ENCODE peak calls at places on chromosome 11, in four cellular contexts. One of them, this sample, is unnamed.

GRCh38 chr11:128790200-128790599 is 76.9 kb downstream of the KCNJ1 start:
- DNase-seq in ovary: no peak
- DNase-seq in IMR-90: peak; percentile 70
- DNase-seq in tibial artery: no peak
- DNase-seq in this sample: no peak

GRCh38 chr11:57213282-57214086 is 23.6 kb downstream of the APLNR start:
- DNase-seq in tibial artery: no peak
- DNase-seq in IMR-90: peak; percentile 21
- DNase-seq in ovary: no peak
- DNase-seq in this sample: no peak

GRCh38 chr11:15969701-15970329 is 386.5 kb downstream of the SOX6 start:
- DNase-seq in tibial artery: no peak
- DNase-seq in IMR-90: peak; percentile 91
- DNase-seq in ovary: no peak
- DNase-seq in this sample: no peak

GRCh38 chr11:106021181-106021966 is 666 bp downstream of the MSANTD4 start:
- DNase-seq in tibial artery: no peak
- DNase-seq in IMR-90: peak; percentile 56
- DNase-seq in ovary: no peak
- DNase-seq in this sample: no peak

GRCh38 chr11:83663446-83663845 is 377.3 kb upstream of the CCDC90B start:
- DNase-seq in tibial artery: no peak
- DNase-seq in ovary: no peak
- DNase-seq in IMR-90: peak; percentile 5
- DNase-seq in this sample: no peak

GRCh38 chr11:76327223-76327622 is 53.7 kb downstream of the THAP12 start:
- DNase-seq in tibial artery: no peak
- DNase-seq in IMR-90: no peak
- DNase-seq in ovary: no peak
- DNase-seq in this sample: no peak

GRCh38 chr11:43270468-43270867 is 41.3 kb upstream of the API5 start:
- DNase-seq in tibial artery: no peak
- DNase-seq in IMR-90: no peak
- DNase-seq in ovary: no peak
- DNase-seq in this sample: no peak

GRCh38 chr11:124807660-124808270 is 7.6 kb upstream of the MSANTD2 start:
- DNase-seq in IMR-90: no peak
- DNase-seq in tibial artery: no peak
- DNase-seq in ovary: no peak
- DNase-seq in this sample: no peak

GRCh38 chr11:28833670-28834069 is 725.5 kb downstream of the METTL15 start:
- DNase-seq in IMR-90: peak; percentile 99
- DNase-seq in tibial artery: no peak
- DNase-seq in ovary: no peak
- DNase-seq in this sample: no peak

GRCh38 chr11:3128356-3129180 is 36.5 kb downstream of the OSBPL5 start:
- DNase-seq in IMR-90: no peak
- DNase-seq in ovary: no peak
- DNase-seq in tibial artery: no peak
- DNase-seq in this sample: peak; percentile 56

GRCh38 chr11:116033931-116034553 is 529.8 kb upstream of the CADM1 start:
- DNase-seq in ovary: no peak
- DNase-seq in IMR-90: no peak
- DNase-seq in tibial artery: no peak
- DNase-seq in this sample: no peak

GRCh38 chr11:114172055-114172861 is 112.7 kb downstream of the ZBTB16 start:
- DNase-seq in tibial artery: no peak
- DNase-seq in ovary: no peak
- DNase-seq in IMR-90: no peak
- DNase-seq in this sample: no peak

GRCh38 chr11:107963091-107963490 is 34.8 kb downstream of the RAB39A start:
- DNase-seq in ovary: no peak
- DNase-seq in IMR-90: no peak
- DNase-seq in tibial artery: no peak
- DNase-seq in this sample: no peak

GRCh38 chr11:120775986-120776682 is 247.8 kb upstream of the TBCEL start:
- DNase-seq in tibial artery: no peak
- DNase-seq in IMR-90: no peak
- DNase-seq in ovary: no peak
- DNase-seq in this sample: no peak

GRCh38 chr11:111602865-111603632 is 800 bp downstream of the SIK2 start:
- DNase-seq in tibial artery: no peak
- DNase-seq in ovary: no peak
- DNase-seq in IMR-90: peak; percentile 43
- DNase-seq in this sample: no peak

GRCh38 chr11:61952882-61953281 is 2.7 kb downstream of the BEST1 start:
- DNase-seq in ovary: no peak
- DNase-seq in IMR-90: no peak
- DNase-seq in tibial artery: no peak
- DNase-seq in this sample: no peak

GRCh38 chr11:14904745-14905103 is 12.7 kb upstream of the CYP2R1 start:
- DNase-seq in IMR-90: peak; percentile 25
- DNase-seq in tibial artery: peak; percentile 64
- DNase-seq in ovary: peak; percentile 63
- DNase-seq in this sample: no peak

GRCh38 chr11:112965601-112966125 is 4.4 kb downstream of the NCAM1 start:
- DNase-seq in tibial artery: no peak
- DNase-seq in IMR-90: no peak
- DNase-seq in ovary: no peak
- DNase-seq in this sample: no peak

GRCh38 chr11:1570896-1571759 is 943 bp downstream of the DUSP8 start:
- DNase-seq in ovary: no peak
- DNase-seq in tibial artery: no peak
- DNase-seq in IMR-90: no peak
- DNase-seq in this sample: peak; percentile 73

GRCh38 chr11:131694526-131695424 is 324.4 kb downstream of the NTM start:
- DNase-seq in IMR-90: peak; percentile 69
- DNase-seq in ovary: peak; percentile 66
- DNase-seq in tibial artery: peak; percentile 67
- DNase-seq in this sample: peak; percentile 76

GRCh38 chr11:115776916-115777315 is 272.7 kb upstream of the CADM1 start:
- DNase-seq in ovary: peak; percentile 21
- DNase-seq in tibial artery: no peak
- DNase-seq in IMR-90: no peak
- DNase-seq in this sample: no peak

GRCh38 chr11:78349114-78349513 is 68.5 kb downstream of the GAB2 start:
- DNase-seq in IMR-90: no peak
- DNase-seq in tibial artery: no peak
- DNase-seq in ovary: no peak
- DNase-seq in this sample: no peak

DNA sequence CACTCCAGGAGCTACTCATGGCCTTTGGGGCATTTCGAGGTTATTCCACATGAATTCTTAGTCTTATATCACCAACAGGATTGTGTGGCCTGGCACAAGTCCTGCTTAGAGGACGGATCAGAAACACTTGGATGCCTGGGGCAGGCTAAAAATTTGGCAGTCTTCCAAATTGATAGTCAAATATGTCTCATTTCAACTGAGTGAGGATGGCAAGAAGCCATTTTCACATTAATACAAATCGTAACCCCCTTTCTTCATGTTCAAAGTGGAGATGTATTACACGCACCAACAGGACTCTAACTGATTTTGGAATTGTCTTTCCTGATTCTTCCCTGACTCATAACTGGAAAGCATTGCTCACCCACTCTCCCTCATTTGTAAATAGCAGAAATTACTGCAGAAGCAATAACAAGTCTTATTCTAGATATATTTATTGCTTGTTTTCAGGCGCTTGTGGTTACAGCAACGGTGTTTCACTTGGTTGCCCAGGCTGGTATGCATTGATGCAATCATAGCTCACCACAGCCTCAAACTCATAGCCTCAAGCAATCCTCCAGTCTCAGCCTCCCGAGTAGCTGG is 10.3 kb upstream of the CCDC86 start:
- DNase-seq in tibial artery: no peak
- DNase-seq in IMR-90: peak; percentile 42
- DNase-seq in ovary: no peak
- DNase-seq in this sample: no peak
- H3K27me3 ChIP-seq in tibial artery: peaks cover 7% of the 10 kb centered on the region
- H3K27me3 ChIP-seq in IMR-90: peaks cover 35% of the 10 kb centered on the region
- H3K27me3 ChIP-seq in ovary: no peaks in the 10 kb centered on the region
- H3K27me3 ChIP-seq in this sample: no peaks in the 10 kb centered on the region

GRCh38 chr11:34940026-34940677 is 23.7 kb downstream of the PDHX start:
- DNase-seq in IMR-90: peak; percentile 33
- DNase-seq in ovary: no peak
- DNase-seq in tibial artery: no peak
- DNase-seq in this sample: no peak
- TF ChIP-seq CTCF in IMR-90: no peak
- TF ChIP-seq CTCF in ovary: no peak
- TF ChIP-seq CTCF in tibial artery: no peak
- TF ChIP-seq CTCF in this sample: no peak

GRCh38 chr11:25769287-25769686 is 562.6 kb upstream of the ANO3 start:
- DNase-seq in IMR-90: no peak
- DNase-seq in tibial artery: no peak
- DNase-seq in ovary: no peak
- DNase-seq in this sample: no peak
- H3K4me1 ChIP-seq in IMR-90: no peaks in the 10 kb centered on the region
- H3K4me1 ChIP-seq in tibial artery: no peaks in the 10 kb centered on the region
- H3K4me1 ChIP-seq in ovary: no peaks in the 10 kb centered on the region
- H3K4me1 ChIP-seq in this sample: no peaks in the 10 kb centered on the region

DNA sequence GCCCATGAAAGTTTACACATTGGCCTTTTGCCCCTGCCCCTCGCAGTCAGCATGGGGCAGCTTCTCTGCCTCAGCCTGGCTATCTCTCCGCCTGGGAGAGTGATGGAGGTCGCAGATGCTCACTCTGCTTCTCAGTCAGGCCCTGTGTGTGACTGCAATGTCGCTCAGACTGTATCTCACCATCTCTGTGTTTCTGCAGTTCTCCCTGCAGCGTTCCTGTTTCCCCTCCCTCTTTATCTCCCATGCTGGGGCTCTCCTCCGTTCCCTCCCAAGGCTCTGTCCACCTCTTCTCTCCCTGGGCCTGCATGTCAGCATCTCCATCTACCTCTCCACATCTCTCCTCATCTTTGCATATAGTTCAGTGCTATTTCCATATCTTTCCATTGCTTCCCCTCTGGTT is 38.1 kb downstream of the SLC22A12 start:
- DNase-seq in tibial artery: no peak
- DNase-seq in IMR-90: no peak
- DNase-seq in ovary: no peak
- DNase-seq in this sample: no peak
- H3K27me3 ChIP-seq in tibial artery: peaks cover 7% of the 10 kb centered on the region
- H3K27me3 ChIP-seq in IMR-90: peaks cover 64% of the 10 kb centered on the region
- H3K27me3 ChIP-seq in ovary: no peaks in the 10 kb centered on the region
- H3K27me3 ChIP-seq in this sample: no peaks in the 10 kb centered on the region

GRCh38 chr11:21707116-21707769 is 485.6 kb upstream of the ANO5 start:
- DNase-seq in ovary: no peak
- DNase-seq in tibial artery: no peak
- DNase-seq in IMR-90: no peak
- DNase-seq in this sample: no peak

GRCh38 chr11:21710791-21711190 is 482.1 kb upstream of the ANO5 start:
- DNase-seq in IMR-90: no peak
- DNase-seq in ovary: no peak
- DNase-seq in tibial artery: no peak
- DNase-seq in this sample: no peak

DNA sequence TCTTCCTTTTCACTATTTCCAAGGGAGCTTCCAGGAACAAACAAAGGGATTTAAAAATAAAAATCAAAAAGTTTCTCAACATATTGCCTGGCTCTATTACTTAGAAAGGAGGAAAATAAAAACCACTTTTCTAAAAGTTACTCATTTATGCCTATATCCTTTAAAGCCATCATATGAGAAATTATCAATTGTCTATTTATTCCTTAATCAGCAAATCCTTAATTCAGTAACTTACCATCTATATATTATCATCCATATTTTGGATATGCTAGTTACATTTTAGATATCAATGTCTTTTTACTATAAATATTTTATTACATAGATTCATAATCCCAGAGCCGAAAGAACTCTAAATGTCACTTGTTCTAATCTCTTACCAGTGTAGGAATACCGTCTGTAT is 481.5 kb upstream of the ANO5 start:
- DNase-seq in ovary: no peak
- DNase-seq in tibial artery: no peak
- DNase-seq in IMR-90: no peak
- DNase-seq in this sample: no peak
- TF ChIP-seq CTCF in ovary: no peak
- TF ChIP-seq CTCF in tibial artery: no peak
- TF ChIP-seq CTCF in IMR-90: no peak
- TF ChIP-seq CTCF in this sample: no peak

DNA sequence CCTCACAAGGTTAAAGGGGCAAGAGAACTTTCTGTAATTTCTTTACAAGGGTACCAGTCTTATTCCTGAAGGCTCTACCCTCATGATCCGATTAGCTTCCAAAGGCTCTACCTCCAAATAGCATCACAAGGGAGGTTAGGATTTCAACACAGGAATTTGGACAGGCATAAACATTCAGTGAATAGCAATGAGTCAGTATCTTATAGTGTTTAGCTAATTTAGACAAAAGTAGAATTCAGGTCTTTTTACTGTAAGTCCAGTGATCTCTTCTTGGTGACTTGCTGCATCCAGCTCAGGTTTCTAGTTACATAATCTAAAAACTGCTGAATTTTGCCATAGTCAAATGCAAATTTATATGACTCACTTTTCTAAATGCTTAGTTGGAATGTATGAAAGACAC is 1995.6 kb upstream of the RAG2 start:
- DNase-seq in IMR-90: peak; percentile 48
- DNase-seq in ovary: no peak
- DNase-seq in tibial artery: no peak
- DNase-seq in this sample: no peak
- H3K4me1 ChIP-seq in IMR-90: no peaks in the 10 kb centered on the region
- H3K4me1 ChIP-seq in ovary: no peaks in the 10 kb centered on the region
- H3K4me1 ChIP-seq in tibial artery: no peaks in the 10 kb centered on the region
- H3K4me1 ChIP-seq in this sample: no peaks in the 10 kb centered on the region

GRCh38 chr11:70517996-70518907 is 119.9 kb downstream of the CTTN start:
- DNase-seq in ovary: no peak
- DNase-seq in IMR-90: peak; percentile 64
- DNase-seq in tibial artery: no peak
- DNase-seq in this sample: no peak
- H3K27me3 ChIP-seq in ovary: no peaks in the 10 kb centered on the region
- H3K27me3 ChIP-seq in IMR-90: peaks cover 17% of the 10 kb centered on the region
- H3K27me3 ChIP-seq in tibial artery: peaks cover 23% of the 10 kb centered on the region
- H3K27me3 ChIP-seq in this sample: no peaks in the 10 kb centered on the region

GRCh38 chr11:95150977-95151684 is 61.5 kb downstream of the ENDOD1 start:
- DNase-seq in IMR-90: peak; percentile 78
- DNase-seq in tibial artery: peak; percentile 91
- DNase-seq in ovary: peak; percentile 93
- DNase-seq in this sample: peak; percentile 96
- TF ChIP-seq CTCF in IMR-90: peak; percentile 89
- TF ChIP-seq CTCF in tibial artery: peak; percentile 98
- TF ChIP-seq CTCF in ovary: peak; percentile 93
- TF ChIP-seq CTCF in this sample: peak; percentile 95

DNA sequence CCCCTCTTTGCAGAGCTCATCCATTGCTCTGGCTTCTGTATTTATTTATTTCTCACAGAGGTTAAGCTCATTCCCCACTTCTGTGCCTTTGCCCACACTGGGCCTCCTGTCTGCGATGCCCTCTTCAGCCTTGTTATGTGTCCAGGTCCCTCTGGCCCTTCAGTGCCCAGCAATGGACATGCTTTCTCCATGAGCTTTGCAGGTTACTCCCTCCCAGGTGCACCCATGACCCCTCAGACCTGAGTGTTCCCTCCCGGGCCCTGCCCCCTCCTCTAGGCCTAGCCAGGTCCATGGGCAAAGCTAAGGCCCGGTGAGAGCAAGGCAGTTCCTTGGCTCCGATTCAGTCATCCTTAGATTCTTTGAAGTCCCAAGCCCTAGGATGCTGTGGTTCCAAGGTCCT is 17.5 kb upstream of the ARHGEF17 start:
- DNase-seq in tibial artery: no peak
- DNase-seq in ovary: no peak
- DNase-seq in IMR-90: no peak
- DNase-seq in this sample: no peak
- H3K4me1 ChIP-seq in tibial artery: peaks cover 22% of the 10 kb centered on the region
- H3K4me1 ChIP-seq in ovary: no peaks in the 10 kb centered on the region
- H3K4me1 ChIP-seq in IMR-90: peaks cover 10% of the 10 kb centered on the region
- H3K4me1 ChIP-seq in this sample: peaks cover 15% of the 10 kb centered on the region

This sample was measured in ascending aorta.